ENCODE peak calls at places on chromosome 20, in four cellular contexts. One of them, this sample, is unnamed.

GRCh38 chr20:1383621-1384404 is 9.0 kb downstream of the FKBP1A start:
- DNase-seq in K562: no peak
- DNase-seq in GM12878: no peak
- DNase-seq in HepG2: no peak
- DNase-seq in this sample: no peak

GRCh38 chr20:4053516-4053919 is 38.2 kb upstream of the RNF24 start:
- DNase-seq in K562: no peak
- DNase-seq in GM12878: no peak
- DNase-seq in HepG2: no peak
- DNase-seq in this sample: no peak

GRCh38 chr20:10111144-10111771 is 76.5 kb downstream of the ANKEF1 start:
- DNase-seq in K562: no peak
- DNase-seq in GM12878: no peak
- DNase-seq in HepG2: peak
- DNase-seq in this sample: no peak

GRCh38 chr20:4989570-4989969 is 11.7 kb downstream of the SLC23A2 start:
- DNase-seq in K562: no peak
- DNase-seq in GM12878: peak
- DNase-seq in HepG2: no peak
- DNase-seq in this sample: no peak

GRCh38 chr20:8020314-8021079 is 936 bp upstream of the TMX4 start:
- DNase-seq in K562: no peak
- DNase-seq in GM12878: peak
- DNase-seq in HepG2: peak
- DNase-seq in this sample: no peak

GRCh38 chr20:41138527-41139226 is 1.3 kb downstream of the PLCG1 start:
- DNase-seq in K562: no peak
- DNase-seq in GM12878: no peak
- DNase-seq in HepG2: peak
- DNase-seq in this sample: no peak

GRCh38 chr20:35199696-35200095 is 26.8 kb upstream of the MMP24 start:
- DNase-seq in K562: no peak
- DNase-seq in GM12878: no peak
- DNase-seq in HepG2: no peak
- DNase-seq in this sample: no peak

GRCh38 chr20:19012671-19013070 is 199.1 kb downstream of the SCP2D1 start:
- DNase-seq in K562: no peak
- DNase-seq in GM12878: no peak
- DNase-seq in HepG2: no peak
- DNase-seq in this sample: peak

GRCh38 chr20:11905460-11906150 is 12.1 kb upstream of the BTBD3 start:
- DNase-seq in K562: no peak
- DNase-seq in GM12878: no peak
- DNase-seq in HepG2: no peak
- DNase-seq in this sample: no peak

GRCh38 chr20:43583982-43584432 is 6.7 kb upstream of the IFT52 start:
- DNase-seq in K562: peak
- DNase-seq in GM12878: no peak
- DNase-seq in HepG2: peak
- DNase-seq in this sample: no peak

GRCh38 chr20:840858-841567 is 7.5 kb downstream of the FAM110A start:
- DNase-seq in K562: no peak
- DNase-seq in GM12878: no peak
- DNase-seq in HepG2: peak
- DNase-seq in this sample: peak

GRCh38 chr20:2820084-2820895 is 4.1 kb downstream of the TMEM239 start:
- DNase-seq in K562: peak
- DNase-seq in GM12878: no peak
- DNase-seq in HepG2: no peak
- DNase-seq in this sample: peak

DNA sequence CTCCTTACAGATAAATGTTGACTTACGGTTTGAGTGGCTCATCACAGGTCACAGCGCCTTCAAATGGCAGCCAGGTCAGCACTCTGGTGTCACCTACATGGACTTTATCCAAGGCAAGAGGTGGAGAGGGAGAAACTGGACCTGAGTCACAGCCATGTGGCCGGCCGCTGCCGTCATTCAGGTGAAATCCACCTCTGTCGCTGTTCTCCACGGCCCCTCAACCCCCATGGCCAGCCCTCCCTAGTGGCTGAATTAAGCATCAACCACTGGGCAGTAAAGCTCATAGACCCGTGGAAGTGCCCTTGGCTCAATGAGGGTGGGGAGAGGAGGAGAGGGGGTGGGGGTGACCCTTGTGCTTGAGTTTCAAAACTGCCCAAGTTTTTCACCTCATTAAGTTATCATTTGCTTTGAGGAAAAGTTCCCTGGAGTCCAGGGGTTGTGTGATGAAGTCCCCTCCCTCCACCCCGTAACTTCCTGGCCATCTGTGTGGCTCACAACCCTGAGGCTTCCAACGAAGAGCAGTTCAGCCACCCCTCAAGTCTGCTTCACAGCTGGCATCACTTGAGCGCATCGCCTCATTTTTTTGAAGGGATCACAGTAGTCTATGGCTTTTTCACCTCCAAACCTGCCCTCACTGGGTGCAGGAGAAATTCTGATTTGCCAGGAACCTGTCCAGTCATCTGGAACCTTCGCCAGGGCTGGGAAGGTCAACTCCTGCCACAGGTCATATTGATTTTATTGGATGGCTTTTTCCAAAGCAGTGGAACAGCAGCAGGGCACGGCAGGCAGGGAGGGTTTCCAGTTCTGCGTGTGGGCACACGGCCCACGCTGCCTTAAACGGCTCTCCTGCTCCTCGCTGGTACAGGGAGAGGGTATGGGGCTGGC is 43.5 kb upstream of the APCDD1L start:
- DNase-seq in K562: peak
- DNase-seq in GM12878: no peak
- DNase-seq in HepG2: no peak
- DNase-seq in this sample: peak
- TF ChIP-seq TCF7 in K562: no peak
- TF ChIP-seq TCF7 in GM12878: no peak
- TF ChIP-seq TCF7 in HepG2: no peak
- TF ChIP-seq TCF7 in this sample: no peak

GRCh38 chr20:21767739-21768223 is 62.3 kb downstream of the PAX1 start:
- DNase-seq in K562: peak
- DNase-seq in GM12878: no peak
- DNase-seq in HepG2: peak
- DNase-seq in this sample: peak
- TF ChIP-seq CREM in K562: no peak
- TF ChIP-seq CREM in GM12878: no peak
- TF ChIP-seq CREM in HepG2: peak
- TF ChIP-seq CREM in this sample: no peak

GRCh38 chr20:16589623-16590022 is 16.4 kb upstream of the KIF16B start:
- DNase-seq in K562: no peak
- DNase-seq in GM12878: no peak
- DNase-seq in HepG2: no peak
- DNase-seq in this sample: peak
- TF ChIP-seq TCF7 in K562: no peak
- TF ChIP-seq TCF7 in GM12878: no peak
- TF ChIP-seq TCF7 in HepG2: no peak
- TF ChIP-seq TCF7 in this sample: no peak

GRCh38 chr20:22717466-22717865 is 133.1 kb upstream of the FOXA2 start:
- DNase-seq in K562: peak
- DNase-seq in GM12878: no peak
- DNase-seq in HepG2: no peak
- DNase-seq in this sample: no peak
- TF ChIP-seq CREM in K562: no peak
- TF ChIP-seq CREM in GM12878: no peak
- TF ChIP-seq CREM in HepG2: no peak
- TF ChIP-seq CREM in this sample: no peak

DNA sequence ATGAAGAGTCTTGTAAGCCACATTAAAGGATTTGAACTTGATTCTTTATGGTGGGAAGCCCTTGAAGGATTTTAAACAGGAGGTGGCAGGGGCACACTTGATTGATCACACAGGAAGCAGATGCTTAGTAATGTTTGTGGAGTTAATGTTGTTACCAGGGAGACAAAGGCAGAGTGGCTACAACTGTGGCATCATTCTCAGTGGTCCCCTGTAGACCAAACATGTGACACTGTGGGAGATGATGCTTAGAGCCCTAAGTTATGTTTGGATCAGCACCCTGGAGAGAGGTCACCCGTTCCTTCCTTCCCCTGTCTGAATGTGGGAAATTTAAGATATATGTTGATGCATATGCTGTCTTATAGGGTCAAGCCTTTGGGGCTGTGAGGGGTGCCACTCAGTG is 53.2 kb downstream of the EIF2S2 start:
- DNase-seq in K562: no peak
- DNase-seq in GM12878: no peak
- DNase-seq in HepG2: no peak
- DNase-seq in this sample: no peak
- TF ChIP-seq TCF7 in K562: no peak
- TF ChIP-seq TCF7 in GM12878: no peak
- TF ChIP-seq TCF7 in HepG2: no peak
- TF ChIP-seq TCF7 in this sample: no peak

DNA sequence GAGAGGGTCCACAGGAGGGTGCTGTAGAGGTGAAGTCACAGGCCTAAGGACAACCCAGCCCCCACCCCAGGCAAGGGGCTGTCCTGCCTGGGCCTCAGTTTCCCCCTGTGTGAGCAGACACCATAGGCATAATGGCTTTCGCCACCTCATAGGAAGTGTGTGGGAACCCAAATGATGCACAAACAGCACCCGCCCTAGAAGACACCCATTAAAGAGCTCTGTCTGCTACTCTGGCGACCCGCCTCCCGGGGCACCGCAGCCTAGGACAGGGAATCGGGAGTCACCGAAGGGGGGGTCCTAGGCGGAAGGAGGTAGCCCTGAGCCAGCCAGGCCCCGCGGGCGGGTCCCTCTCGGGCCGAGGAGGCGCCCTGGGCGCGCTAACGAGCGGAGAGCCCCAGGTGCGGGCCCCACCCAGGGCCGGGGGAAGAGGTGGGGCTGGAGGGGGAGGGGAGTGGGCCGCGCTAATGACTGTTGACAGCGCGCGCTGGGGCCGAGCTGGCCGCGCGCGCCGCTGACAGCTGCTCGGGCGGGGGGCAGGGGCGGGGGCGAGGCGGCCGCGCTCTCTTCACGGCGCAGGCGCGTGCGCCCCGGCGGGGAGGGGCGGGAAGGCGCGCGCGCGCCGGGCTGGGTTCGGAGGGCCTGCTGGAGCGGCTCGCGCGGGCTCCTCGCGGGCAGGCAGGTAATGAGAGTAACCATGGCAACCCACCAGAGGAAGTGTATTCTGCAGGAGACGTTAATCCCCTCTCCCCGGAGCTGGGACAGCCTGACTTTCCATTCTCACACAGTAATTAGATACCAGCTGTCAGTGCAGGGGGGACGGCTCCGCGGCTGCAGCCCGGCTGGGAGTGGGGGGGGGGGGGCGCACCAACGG is 48.9 kb downstream of the NOL4L start:
- DNase-seq in K562: peak
- DNase-seq in GM12878: no peak
- DNase-seq in HepG2: peak
- DNase-seq in this sample: peak
- TF ChIP-seq CREM in K562: peak
- TF ChIP-seq CREM in GM12878: peak
- TF ChIP-seq CREM in HepG2: no peak
- TF ChIP-seq CREM in this sample: no peak

GRCh38 chr20:33339515-33340058 is 56.6 kb downstream of the BPIFB1 start:
- DNase-seq in K562: peak
- DNase-seq in GM12878: no peak
- DNase-seq in HepG2: peak
- DNase-seq in this sample: no peak

GRCh38 chr20:33337119-33337518 is 54.1 kb downstream of the BPIFB1 start:
- DNase-seq in K562: no peak
- DNase-seq in GM12878: no peak
- DNase-seq in HepG2: no peak
- DNase-seq in this sample: no peak

GRCh38 chr20:33337531-33338165 is 54.6 kb downstream of the BPIFB1 start:
- DNase-seq in K562: no peak
- DNase-seq in GM12878: peak
- DNase-seq in HepG2: no peak
- DNase-seq in this sample: no peak

GRCh38 chr20:33336375-33336774 is 53.4 kb downstream of the BPIFB1 start:
- DNase-seq in K562: no peak
- DNase-seq in GM12878: no peak
- DNase-seq in HepG2: no peak
- DNase-seq in this sample: no peak

GRCh38 chr20:33338465-33339258 is 55.6 kb downstream of the BPIFB1 start:
- DNase-seq in K562: no peak
- DNase-seq in GM12878: no peak
- DNase-seq in HepG2: no peak
- DNase-seq in this sample: no peak
- TF ChIP-seq TCF7 in K562: no peak
- TF ChIP-seq TCF7 in GM12878: no peak
- TF ChIP-seq TCF7 in HepG2: no peak
- TF ChIP-seq TCF7 in this sample: no peak

GRCh38 chr20:47724910-47725247 is 60.4 kb downstream of the SULF2 start:
- DNase-seq in K562: no peak
- DNase-seq in GM12878: no peak
- DNase-seq in HepG2: no peak
- DNase-seq in this sample: no peak

GRCh38 chr20:47726632-47727031 is 58.6 kb downstream of the SULF2 start:
- DNase-seq in K562: no peak
- DNase-seq in GM12878: no peak
- DNase-seq in HepG2: no peak
- DNase-seq in this sample: no peak

GRCh38 chr20:47725248-47725973 is 59.9 kb downstream of the SULF2 start:
- DNase-seq in K562: peak
- DNase-seq in GM12878: peak
- DNase-seq in HepG2: peak
- DNase-seq in this sample: peak

GRCh38 chr20:47727909-47728361 is 57.3 kb downstream of the SULF2 start:
- DNase-seq in K562: no peak
- DNase-seq in GM12878: no peak
- DNase-seq in HepG2: no peak
- DNase-seq in this sample: no peak

DNA sequence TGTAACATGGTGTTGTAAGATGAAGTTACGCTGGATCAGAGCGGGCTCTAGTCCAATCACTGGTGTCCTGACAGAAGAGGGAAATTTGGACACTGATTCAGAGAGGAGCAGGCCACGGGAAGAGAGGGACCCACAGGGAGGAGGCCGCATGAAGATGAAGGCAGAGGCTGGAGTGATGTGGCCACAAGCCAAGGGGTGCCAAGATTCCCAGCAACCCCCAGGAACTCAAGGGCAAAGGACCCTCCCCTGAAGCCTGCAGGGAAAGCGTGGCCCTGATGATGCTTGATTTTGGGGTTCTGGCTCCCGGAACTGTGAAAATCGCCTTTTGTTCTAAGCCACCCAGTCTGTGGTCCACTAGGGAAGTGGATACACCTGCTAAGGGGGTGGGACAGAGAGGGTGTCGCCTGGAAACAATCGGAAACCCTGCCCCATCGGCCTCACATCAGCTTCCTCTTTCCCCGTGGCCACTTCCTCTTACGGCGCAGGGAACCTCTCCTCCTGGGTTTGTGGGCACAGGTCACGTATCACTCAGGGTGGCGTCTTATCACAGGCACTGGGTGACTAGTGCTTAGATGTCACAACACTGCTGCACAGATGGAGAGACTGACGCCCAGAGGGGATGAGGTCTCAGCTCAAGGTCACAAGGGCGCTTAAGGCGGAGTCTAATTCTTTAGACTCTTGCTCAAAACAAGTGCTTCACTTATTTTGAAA is 58.0 kb downstream of the SULF2 start:
- DNase-seq in K562: no peak
- DNase-seq in GM12878: peak
- DNase-seq in HepG2: no peak
- DNase-seq in this sample: no peak
- TF ChIP-seq CREM in K562: no peak
- TF ChIP-seq CREM in GM12878: no peak
- TF ChIP-seq CREM in HepG2: no peak
- TF ChIP-seq CREM in this sample: no peak

GRCh38 chr20:57425150-57426013 is 34.2 kb downstream of the RBM38 start:
- DNase-seq in K562: peak
- DNase-seq in GM12878: no peak
- DNase-seq in HepG2: no peak
- DNase-seq in this sample: no peak
- TF ChIP-seq TCF7 in K562: no peak
- TF ChIP-seq TCF7 in GM12878: no peak
- TF ChIP-seq TCF7 in HepG2: no peak
- TF ChIP-seq TCF7 in this sample: no peak

This sample was measured in WTC11.